ENCODE peak calls at places on chromosomes 4 and X, in six cellular contexts. W is GM12878, F is GM23338, V is HCT116, T is K562, A is H1. E is an unnamed sample.

GRCh38 chrX:39782276-39782675 is 315.5 kb downstream of the BCOR start:
- DNase-seq in W (no peak), V (no peak), F (peak), T (no peak), A (no peak), E (no peak)

GRCh38 chr4:74444891-74445642 is at the start of gene AREG:
- DNase-seq in T (peak), V (peak), F (peak), A (peak), W (peak), E (no peak)

GRCh38 chr4:54678826-54679225 is 21.1 kb downstream of the KIT start:
- DNase-seq in W (no peak), A (no peak), V (no peak), F (peak), T (no peak), E (no peak)

GRCh38 chrX:70087857-70088256 is 25.6 kb downstream of the OTUD6A start:
- DNase-seq in F (no peak), T (no peak), A (no peak), V (no peak), W (no peak), E (no peak)

GRCh38 chr4:81550005-81550896 is 78.5 kb upstream of the RASGEF1B start:
- DNase-seq in T (no peak), V (no peak), A (no peak), W (no peak), F (no peak), E (no peak)

GRCh38 chr4:24770111-24770584 is 25.2 kb upstream of the SOD3 start:
- DNase-seq in A (no peak), V (peak), W (peak), T (no peak), F (no peak), E (no peak)

GRCh38 chr4:141306331-141306730 is 85.6 kb downstream of the ZNF330 start:
- DNase-seq in T (no peak), F (no peak), A (no peak), V (no peak), W (no peak), E (no peak)

GRCh38 chr4:145320269-145320668 is 139.9 kb upstream of the OTUD4 start:
- DNase-seq in V (no peak), T (no peak), W (no peak), F (no peak), A (no peak), E (no peak)

GRCh38 chr4:100828986-100829685 is 311.3 kb upstream of the EMCN start:
- DNase-seq in T (no peak), F (no peak), W (no peak), A (no peak), V (no peak), E (peak)

GRCh38 chrX:135432881-135433521 is 11.3 kb downstream of the SMIM10L2A start:
- DNase-seq in W (no peak), F (no peak), V (no peak), T (no peak), A (no peak), E (no peak)

GRCh38 chr4:156775803-156776202 is 195.8 kb downstream of the PDGFC start:
- DNase-seq in V (no peak), F (no peak), A (no peak), T (no peak), W (no peak), E (no peak)

GRCh38 chrX:120367390-120368100 is 5.7 kb downstream of the ATP1B4 start:
- DNase-seq in A (no peak), F (no peak), W (no peak), T (no peak), V (no peak), E (no peak)

GRCh38 chr4:184706453-184706852 is 27.4 kb downstream of the CENPU start:
- DNase-seq in W (no peak), T (no peak), V (no peak), A (no peak), F (no peak), E (no peak)

GRCh38 chr4:138007572-138007971 is 234.6 kb downstream of the SLC7A11 start:
- DNase-seq in W (no peak), F (peak), V (peak), A (no peak), T (peak), E (no peak)

GRCh38 chrX:68703369-68703768 is 55.9 kb downstream of the STARD8 start:
- DNase-seq in A (no peak), F (peak), T (no peak), W (no peak), V (no peak), E (no peak)

GRCh38 chr4:83490876-83491450 is 6.1 kb upstream of the ABRAXAS1 start:
- DNase-seq in V (peak), F (peak), A (no peak), T (peak), W (no peak), E (no peak)

GRCh38 chrX:119887721-119888425 is 7.8 kb upstream of the AKAP14 start:
- DNase-seq in F (peak), W (no peak), V (peak), A (peak), T (peak), E (no peak)

GRCh38 chr4:142817442-142817841 is 28.7 kb downstream of the INPP4B start:
- DNase-seq in V (peak), A (no peak), T (no peak), W (no peak), F (no peak), E (no peak)

GRCh38 chr4:47926667-47927258 is 12.4 kb upstream of the NFXL1 start:
- DNase-seq in W (no peak), A (peak), V (peak), T (peak), F (peak), E (no peak)

GRCh38 chr4:47490550-47490949 is 5.5 kb downstream of the ATP10D start:
- DNase-seq in W (no peak), F (peak), A (no peak), T (no peak), V (peak), E (no peak)

GRCh38 chr4:87947381-87948160 is 27.9 kb upstream of the SPP1 start:
- DNase-seq in W (no peak), A (no peak), T (no peak), V (no peak), F (no peak), E (no peak)

GRCh38 chrX:133413218-133413925 is 1.9 kb downstream of the GPC4 start:
- DNase-seq in W (no peak), F (peak), A (no peak), T (no peak), V (no peak), E (no peak)

GRCh38 chrX:15816453-15816838 is 26.2 kb downstream of the ZRSR2 start:
- DNase-seq in T (no peak), V (no peak), W (no peak), A (no peak), F (peak), E (no peak)

GRCh38 chr4:184448828-184449227 is 25.5 kb downstream of the IRF2 start:
- DNase-seq in W (no peak), A (no peak), V (no peak), T (no peak), F (no peak), E (no peak)

GRCh38 chr4:30865676-30866075 is 145.5 kb downstream of the PCDH7 start:
- DNase-seq in T (no peak), W (no peak), F (no peak), V (no peak), A (no peak), E (no peak)

GRCh38 chr4:183797445-183798248 is 107.5 kb upstream of the STOX2 start:
- DNase-seq in F (peak), W (no peak), A (peak), T (no peak), V (no peak), E (no peak)

GRCh38 chrX:113586281-113586898 is 745.8 kb upstream of the AMOT start:
- DNase-seq in T (no peak), F (no peak), V (no peak), A (no peak), W (no peak), E (no peak)

GRCh38 chrX:10296581-10296980 is 139.8 kb downstream of the CLCN4 start:
- DNase-seq in W (no peak), A (no peak), T (no peak), V (no peak), F (no peak), E (no peak)

GRCh38 chrX:19649227-19650009 is 134.1 kb upstream of the MAP3K15 start:
- DNase-seq in W (no peak), A (no peak), F (no peak), V (no peak), T (no peak), E (no peak)

GRCh38 chr4:88803600-88804096 is 106.0 kb upstream of the NAP1L5 start:
- DNase-seq in A (no peak), T (no peak), V (no peak), W (peak), F (no peak), E (no peak)

GRCh38 chr4:24741915-24742314 is 53.5 kb upstream of the SOD3 start:
- DNase-seq in A (no peak), F (no peak), W (no peak), T (no peak), V (no peak), E (no peak)

GRCh38 chr4:24971192-24971591 is 58.4 kb upstream of the CCDC149 start:
- DNase-seq in W (no peak), T (no peak), A (no peak), V (no peak), F (no peak), E (no peak)

DNA sequence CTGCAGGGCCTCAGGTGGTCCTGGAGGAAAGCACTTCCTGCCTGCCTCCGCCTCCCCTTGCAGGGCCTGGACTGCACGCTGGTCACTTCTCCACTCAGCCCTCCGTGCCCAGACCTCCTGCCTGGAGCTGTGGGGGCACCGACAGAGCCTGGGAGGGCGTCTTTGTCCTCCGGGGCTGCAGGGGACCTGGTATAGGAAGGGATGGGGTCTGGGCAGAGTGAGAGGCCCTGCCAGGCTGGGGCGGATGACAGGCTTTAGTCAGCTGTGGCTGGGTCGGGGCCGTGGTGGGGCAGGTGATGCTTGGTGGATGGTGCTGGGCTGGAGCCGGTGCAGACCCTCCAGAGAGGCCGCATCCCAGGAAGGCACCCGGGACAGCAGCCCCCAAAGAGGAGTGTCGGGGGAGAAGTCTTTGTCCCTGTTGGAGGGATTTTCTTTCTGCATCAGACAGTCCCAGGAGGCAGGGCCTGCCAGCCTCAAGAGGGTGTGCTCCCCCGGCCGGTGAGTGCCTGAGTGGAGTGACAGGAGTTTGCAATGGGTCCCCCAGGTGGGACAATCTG is 1.3 kb downstream of the DOK7 start:
- DNase-seq in A (no peak), T (no peak), F (no peak), W (no peak), V (no peak), E (no peak)
- H3K4me3 ChIP-seq in A (no peak), T (no peak), F (no peak), W (no peak), V (no peak), E (no peak)

DNA sequence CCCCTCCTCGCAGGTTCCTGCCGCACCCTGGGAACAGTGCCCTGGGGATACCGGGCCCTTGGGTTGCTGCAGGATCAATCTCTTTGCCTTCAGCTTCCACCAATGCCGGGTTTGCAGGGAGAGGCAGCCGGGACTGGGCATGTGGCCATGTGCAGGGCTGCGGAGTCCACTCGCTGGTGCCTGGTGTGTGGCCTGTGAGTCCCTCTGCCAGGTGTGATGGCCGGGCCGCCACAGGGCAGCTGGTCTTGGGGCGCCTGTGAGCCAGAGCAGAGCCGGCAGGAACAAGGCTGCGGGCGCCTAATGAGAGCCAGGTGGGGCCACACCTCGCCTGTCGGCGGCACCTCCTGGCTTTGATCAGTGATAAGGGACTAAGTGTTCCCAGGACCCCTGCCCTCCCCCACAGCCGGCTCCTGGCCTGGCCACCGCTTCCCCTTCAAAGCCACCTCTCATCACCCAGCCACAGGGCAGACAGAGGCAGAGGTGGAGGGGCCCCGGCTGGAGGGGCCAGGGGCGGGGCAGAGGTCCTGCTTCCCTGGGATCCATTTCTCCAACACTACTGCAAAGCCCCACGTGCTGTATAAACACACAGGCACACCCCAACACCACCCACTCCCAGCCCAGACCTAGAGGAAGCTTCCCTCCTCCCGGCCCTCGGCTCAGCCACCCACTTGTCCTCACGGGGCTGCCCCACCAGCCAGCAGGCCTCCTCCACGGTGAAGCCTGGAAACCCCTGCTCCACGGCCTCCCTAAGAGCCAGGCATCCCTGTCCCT is 132.7 kb downstream of the CPZ start:
- DNase-seq in V (no peak), F (peak), W (no peak), A (peak), T (no peak), E (no peak)
- TF ChIP-seq EZH2 in V (no peak), F (no peak), W (no peak), A (no peak), T (no peak), E (no peak)

GRCh38 chrX:103404225-103405008 is 28.1 kb downstream of the BEX3 start:
- DNase-seq in T (peak), V (peak), A (peak), F (peak), W (peak), E (no peak)
- TF ChIP-seq POLR2AphosphoS5 in T (no peak), V (peak), A (no peak), F (peak), W (no peak), E (no peak)

DNA sequence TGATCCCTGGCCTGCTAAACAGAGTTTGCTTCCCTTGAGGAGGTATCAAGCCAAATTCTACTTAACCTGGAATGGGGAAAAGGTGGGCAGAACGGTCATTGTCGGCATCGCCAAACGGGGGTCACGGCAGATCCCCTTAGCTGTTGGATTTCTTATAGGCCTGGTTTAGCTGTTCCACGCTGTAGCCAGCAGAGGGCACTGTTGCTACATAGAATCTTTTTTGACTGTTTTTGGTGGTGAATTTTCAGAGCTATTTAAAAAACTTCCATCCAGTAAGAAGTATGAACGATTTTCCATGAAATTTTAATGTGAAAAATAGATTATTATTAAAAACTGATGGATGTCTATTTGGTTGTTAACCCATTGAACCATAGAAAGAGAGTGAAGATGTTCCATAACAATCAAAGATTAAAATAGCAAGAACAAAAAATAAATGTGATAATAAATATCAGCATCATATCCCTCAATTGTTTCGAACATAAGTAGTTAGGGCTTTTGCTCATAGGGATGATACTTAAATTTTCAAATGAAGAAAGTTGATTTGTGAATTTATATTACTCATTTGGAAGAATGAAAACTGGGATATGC is 56.6 kb downstream of the LINC00632 start:
- DNase-seq in T (peak), V (no peak), W (no peak), F (peak), A (peak), E (peak)
- H3K4me3 ChIP-seq in T (no peak), V (no peak), W (no peak), F (peak), A (peak), E (peak)

GRCh38 chr4:997375-998071 is 4.3 kb upstream of the SLC26A1 start:
- DNase-seq in V (no peak), W (no peak), T (peak), A (no peak), F (peak), E (no peak)
- TF ChIP-seq EZH2 in V (no peak), W (no peak), T (no peak), A (peak), F (peak), E (peak)

DNA sequence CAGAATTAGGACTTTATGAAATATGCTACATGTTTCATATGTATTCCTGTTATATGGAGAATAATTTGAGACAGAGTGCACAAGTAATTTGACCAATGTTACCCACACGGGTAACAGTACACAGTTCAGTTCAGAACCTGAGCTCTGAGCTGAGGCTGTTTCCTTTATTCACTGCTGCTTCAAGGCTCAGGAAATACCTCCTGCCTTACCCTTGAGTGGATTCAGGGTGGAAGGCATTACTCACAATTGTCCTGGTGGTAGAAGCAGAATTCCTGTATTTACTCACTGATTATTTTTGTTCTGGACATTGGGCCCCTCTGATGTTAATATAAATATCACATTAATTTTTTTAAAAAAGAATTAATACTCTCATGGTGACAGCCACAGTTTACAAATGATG is 73.5 kb upstream of the CAMK2D start:
- DNase-seq in W (no peak), T (no peak), A (no peak), V (no peak), F (no peak), E (no peak)
- TF ChIP-seq POLR2AphosphoS5 in W (no peak), T (no peak), A (no peak), V (no peak), F (no peak), E (no peak)

DNA sequence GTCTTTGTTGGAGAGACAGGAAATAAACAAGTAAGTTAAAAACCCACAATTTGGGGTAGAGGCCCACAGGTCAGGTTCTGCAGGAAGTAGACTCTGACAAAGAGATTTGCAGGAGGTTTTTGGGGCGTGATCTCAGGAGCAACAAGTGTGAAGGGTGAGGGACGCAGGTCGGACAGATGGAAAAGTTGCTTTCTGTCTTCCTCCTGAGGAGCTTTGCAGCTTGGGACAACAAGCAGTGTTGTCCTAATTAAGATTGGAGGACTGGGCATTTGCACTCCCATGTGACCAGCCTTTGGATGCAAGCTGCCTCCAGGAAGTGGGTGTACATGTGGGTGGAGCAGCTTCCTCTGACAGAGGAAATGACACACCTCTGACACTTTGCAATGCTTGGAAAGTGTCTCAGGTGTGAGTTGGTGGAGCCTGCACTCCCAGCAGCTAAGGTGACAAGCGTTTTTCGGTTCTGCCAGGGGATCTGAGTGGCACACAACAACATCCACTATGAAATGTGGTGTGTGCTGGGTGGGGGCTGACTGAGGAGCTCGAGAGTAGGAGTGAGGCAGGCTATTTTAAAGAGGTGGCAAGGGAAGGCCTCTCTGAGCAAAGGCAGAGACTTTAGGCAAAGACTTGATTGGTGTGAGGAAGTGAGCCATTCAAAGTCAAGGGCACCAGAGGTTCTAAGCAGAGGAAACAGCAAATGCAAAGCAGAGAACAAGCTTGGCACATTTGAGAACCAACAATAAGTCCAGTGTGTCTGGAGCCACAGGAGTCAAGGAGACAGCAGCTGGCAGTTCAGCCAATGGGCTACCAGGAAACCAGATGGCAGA is 339.8 kb upstream of the GATB start:
- DNase-seq in V (peak), F (no peak), W (no peak), T (no peak), A (peak), E (no peak)
- H3K4me3 ChIP-seq in V (peak), F (no peak), W (no peak), T (no peak), A (no peak), E (no peak)

GRCh38 chr4:108168672-108169562 is at the start of gene LEF1:
- DNase-seq in A (peak), W (no peak), V (no peak), T (peak), F (peak), E (no peak)
- TF ChIP-seq EZH2 in A (no peak), W (no peak), V (no peak), T (no peak), F (peak), E (no peak)